ENCODE peak calls at places on chromosomes 2 and 18, in six cellular contexts. I is AG09319, L is Peyer's patch, H is fibroblast of lung, F is psoas muscle, R is GM20000. J is an unnamed sample.

GRCh38 chr18:74268933-74269620 is 22.7 kb downstream of the CYB5A start:
- DNase-seq in F (no peak), L (no peak), R (no peak), I (no peak), H (no peak), J (no peak)

GRCh38 chr2:56806924-56807323 is 623.1 kb downstream of the CCDC85A start:
- DNase-seq in R (no peak), F (no peak), L (no peak), H (no peak), I (no peak), J (no peak)

GRCh38 chr2:39871291-39871761 is 92.3 kb upstream of the THUMPD2 start:
- DNase-seq in R (no peak), H (peak; percentile 53), I (peak; percentile 41), L (no peak), F (no peak), J (no peak)

GRCh38 chr2:28981620-28982371 is 698 bp downstream of the TOGARAM2 start:
- DNase-seq in L (no peak), F (no peak), H (no peak), R (no peak), I (no peak), J (no peak)

GRCh38 chr2:120656273-120656960 is 79.3 kb upstream of the GLI2 start:
- DNase-seq in R (no peak), H (peak; percentile 63), F (no peak), I (no peak), L (no peak), J (no peak)

GRCh38 chr2:180524458-180524857 is 455.9 kb upstream of the UBE2E3 start:
- DNase-seq in H (peak; percentile 27), L (no peak), I (no peak), R (no peak), F (no peak), J (no peak)

GRCh38 chr18:55779461-55779710 is 191.4 kb upstream of the TCF4 start:
- DNase-seq in F (peak; percentile 54), L (no peak), R (no peak), I (no peak), H (no peak), J (no peak)

GRCh38 chr2:98875081-98875728 is 60.8 kb downstream of the CRACDL start:
- DNase-seq in H (no peak), L (no peak), R (no peak), F (no peak), I (no peak), J (no peak)

GRCh38 chr2:54658548-54659207 is 64.8 kb upstream of the EML6 start:
- DNase-seq in H (peak; percentile 53), L (no peak), R (no peak), I (no peak), F (no peak), J (no peak)

GRCh38 chr2:239803102-239803763 is 221.9 kb downstream of the NDUFA10 start:
- DNase-seq in R (no peak), I (no peak), L (peak; percentile 38), H (no peak), F (no peak), J (no peak)

GRCh38 chr2:81084101-81084500 is 779.5 kb upstream of the LRRTM1 start:
- DNase-seq in I (no peak), L (no peak), R (no peak), F (no peak), H (no peak), J (no peak)

GRCh38 chr18:63505566-63506335 is 29.0 kb downstream of the SERPINB5 start:
- DNase-seq in R (peak; percentile 40), I (no peak), L (peak; percentile 70), F (no peak), H (peak; percentile 18), J (peak; percentile 49)
- TF ChIP-seq CTCF in R (peak; percentile 59), I (peak; percentile 47), L (peak; percentile 40), F (peak; percentile 15), H (peak; percentile 68), J (peak; percentile 43)

DNA sequence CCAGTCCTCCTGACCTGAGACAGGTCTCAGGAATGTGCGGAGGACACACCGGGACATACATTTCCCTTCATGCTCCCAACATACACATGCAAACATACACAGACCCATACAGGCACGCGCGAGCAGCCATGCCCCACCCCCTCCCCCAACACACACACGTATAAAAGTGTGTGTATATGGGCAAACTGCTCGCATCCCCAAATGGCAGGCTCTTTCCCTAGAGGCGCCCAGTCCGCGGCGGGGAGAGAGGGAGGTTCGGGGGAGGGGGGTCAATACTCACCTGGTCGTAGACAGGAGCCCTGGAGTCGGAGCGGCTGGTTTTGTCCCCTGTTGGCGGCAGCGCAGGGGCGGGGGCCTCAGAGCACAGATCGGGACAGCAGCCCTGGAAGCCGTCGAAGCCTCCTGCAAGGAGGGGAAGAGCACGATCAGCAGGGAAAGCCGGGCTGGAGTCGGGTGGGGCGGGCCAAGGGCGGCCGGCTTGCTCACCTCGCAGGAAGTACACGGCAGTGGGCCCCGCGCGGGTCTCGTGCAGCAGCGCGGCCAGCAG is 686 bp downstream of the DUSP2 start:
- DNase-seq in L (peak; percentile 74), H (peak; percentile 6), F (peak; percentile 30), I (no peak), R (peak; percentile 29), J (no peak)
- TF ChIP-seq CTCF in L (no peak), H (no peak), F (no peak), I (no peak), R (no peak), J (no peak)

GRCh38 chr2:64329848-64330247 is 124.1 kb upstream of the LGALSL start:
- DNase-seq in L (peak; percentile 65), I (no peak), H (peak; percentile 67), F (no peak), R (no peak), J (no peak)
- TF ChIP-seq CTCF in L (no peak), I (no peak), H (no peak), F (no peak), R (no peak), J (no peak)

GRCh38 chr18:12060182-12060870 is 33.3 kb upstream of the ANKRD62 start:
- DNase-seq in R (no peak), I (no peak), H (no peak), F (no peak), L (no peak), J (no peak)
- TF ChIP-seq CTCF in R (no peak), I (no peak), H (no peak), F (no peak), L (no peak), J (no peak)

GRCh38 chr18:40157120-40157519 is 1797.9 kb upstream of the PIK3C3 start:
- DNase-seq in I (no peak), H (no peak), F (no peak), R (no peak), L (no peak), J (no peak)

DNA sequence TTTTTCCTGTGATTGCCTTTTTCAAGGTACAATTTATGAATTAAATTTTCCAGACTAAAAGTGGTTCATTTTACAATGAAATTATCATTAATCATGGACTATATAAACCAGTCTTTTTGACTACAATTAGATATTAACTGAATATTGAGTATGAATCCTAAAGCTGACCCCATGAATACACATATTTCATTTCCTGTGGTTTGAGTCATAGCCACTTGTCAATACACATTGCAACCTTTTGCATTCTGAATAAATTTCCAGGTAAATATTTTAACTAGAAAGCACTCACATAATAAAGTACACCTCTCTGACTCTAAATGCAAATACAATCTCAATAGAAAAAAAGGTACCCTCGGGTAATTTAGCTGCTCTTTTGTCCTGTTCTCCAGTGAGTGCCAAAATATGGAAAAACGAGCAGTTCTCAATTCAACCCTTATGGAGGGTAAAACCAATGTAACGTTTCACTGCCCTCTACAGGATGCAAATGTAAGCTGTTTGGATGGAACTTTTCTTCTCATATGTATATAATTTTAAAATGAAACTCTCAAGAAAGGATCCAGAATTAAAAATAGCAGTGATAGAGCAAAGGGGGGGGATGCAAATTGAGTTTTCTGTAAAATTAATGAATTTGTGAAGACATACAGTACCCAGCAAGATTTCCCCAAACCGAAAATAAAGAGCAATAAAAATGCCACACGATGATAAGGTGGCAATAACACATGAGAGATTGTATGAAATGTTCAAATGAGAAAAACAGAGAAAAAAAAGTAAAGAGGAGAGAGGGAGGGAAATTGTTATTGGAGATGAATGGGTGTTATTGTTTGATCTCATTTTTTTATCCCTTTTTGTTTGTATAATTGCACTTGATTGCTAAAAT is 1795.7 kb upstream of the PIK3C3 start:
- DNase-seq in F (no peak), H (peak; percentile 80), R (no peak), L (no peak), I (no peak), J (no peak)
- TF ChIP-seq CTCF in F (no peak), H (peak; percentile 79), R (no peak), L (peak; percentile 14), I (no peak), J (no peak)

GRCh38 chr2:85755122-85756027 is 1.6 kb downstream of the ATOH8 start:
- DNase-seq in F (peak; percentile 54), I (no peak), H (peak; percentile 67), R (no peak), L (peak; percentile 48), J (no peak)

GRCh38 chr2:85756195-85756594 is 2.4 kb downstream of the ATOH8 start:
- DNase-seq in H (no peak), L (no peak), R (no peak), F (peak; percentile 38), I (no peak), J (no peak)

GRCh38 chr2:85753035-85753524 is 711 bp upstream of the ATOH8 start:
- DNase-seq in I (no peak), F (no peak), L (peak; percentile 43), H (no peak), R (no peak), J (no peak)

GRCh38 chr2:85753525-85754312 is at the start of gene ATOH8:
- DNase-seq in H (peak; percentile 80), L (peak; percentile 73), F (peak; percentile 90), I (no peak), R (peak; percentile 75), J (peak; percentile 58)

DNA sequence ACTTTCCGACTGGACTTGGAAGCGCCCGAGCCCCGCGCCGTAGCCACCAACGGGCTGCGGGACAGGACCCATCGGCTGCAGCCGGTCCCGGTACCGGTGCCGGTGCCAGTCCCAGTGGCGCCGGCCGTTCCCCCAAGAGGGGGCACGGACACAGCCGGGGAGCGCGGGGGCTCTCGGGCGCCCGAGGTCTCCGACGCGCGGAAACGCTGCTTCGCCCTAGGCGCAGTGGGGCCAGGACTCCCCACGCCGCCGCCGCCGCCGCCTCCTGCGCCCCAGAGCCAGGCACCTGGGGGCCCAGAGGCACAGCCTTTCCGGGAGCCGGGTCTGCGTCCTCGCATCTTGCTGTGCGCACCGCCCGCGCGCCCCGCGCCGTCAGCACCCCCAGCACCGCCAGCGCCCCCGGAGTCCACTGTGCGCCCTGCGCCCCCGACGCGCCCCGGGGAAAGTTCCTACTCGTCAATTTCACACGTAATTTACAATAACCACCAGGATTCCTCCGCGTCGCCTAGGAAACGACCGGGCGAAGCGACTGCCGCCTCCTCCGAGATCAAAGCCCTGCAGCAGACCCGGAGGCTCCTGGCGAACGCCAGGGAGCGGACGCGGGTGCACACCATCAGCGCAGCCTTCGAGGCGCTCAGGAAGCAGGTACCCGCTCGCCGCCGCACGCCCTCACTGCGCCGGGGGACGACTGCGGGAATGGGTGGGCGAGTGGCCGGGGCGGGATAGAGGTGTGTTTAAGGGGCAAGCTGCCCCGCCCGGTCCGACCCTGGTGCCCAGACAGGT is 713 bp downstream of the ATOH8 start:
- DNase-seq in L (peak; percentile 52), F (peak; percentile 71), I (no peak), R (peak; percentile 60), H (peak; percentile 54), J (no peak)
- TF ChIP-seq CTCF in L (no peak), F (peak; percentile 15), I (peak; percentile 7), R (no peak), H (no peak), J (no peak)

DNA sequence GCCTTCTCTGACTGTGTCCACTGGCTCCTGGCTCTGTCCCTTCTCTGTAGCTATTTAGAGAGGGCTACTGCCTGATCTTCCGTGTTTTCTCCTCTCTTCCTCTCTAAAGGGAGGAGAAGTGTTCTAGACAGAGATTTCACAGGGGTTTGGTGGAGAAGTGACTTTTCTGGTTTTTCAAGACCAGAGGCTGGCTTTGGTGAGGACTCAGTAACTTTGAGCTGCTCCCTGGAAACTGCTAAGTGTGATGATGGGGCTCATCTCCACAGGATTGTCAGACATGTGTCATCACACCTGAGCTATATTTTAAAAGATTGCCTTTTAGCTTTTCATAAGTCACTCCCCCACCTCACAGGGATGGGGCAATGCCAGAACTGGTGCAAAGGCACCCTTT is 6.2 kb downstream of the MAL start:
- DNase-seq in L (no peak), F (no peak), R (no peak), I (no peak), H (no peak), J (no peak)
- TF ChIP-seq CTCF in L (no peak), F (no peak), R (no peak), I (no peak), H (no peak), J (no peak)

J was measured in GM10248.